ENCODE peak calls at places on chromosome 1, in five cellular contexts. K, C, L, F and M are unnamed samples.

GRCh38 chr1:89791064-89791721 is 29.6 kb upstream of the LRRC8D start:
- DNase-seq in F (no peak), C (no peak), L (no peak), K (no peak), M (no peak)

GRCh38 chr1:12620142-12620865 is 2.3 kb upstream of the DHRS3 start:
- DNase-seq in K (no peak), F (no peak), L (peak), C (no peak), M (no peak)

GRCh38 chr1:188343914-188344313 is 1515.2 kb downstream of the PLA2G4A start:
- DNase-seq in L (no peak), K (no peak), F (no peak), C (no peak), M (no peak)

GRCh38 chr1:171487038-171487437 is 1.7 kb downstream of the PRRC2C start:
- DNase-seq in K (no peak), C (no peak), F (no peak), L (no peak), M (no peak)

GRCh38 chr1:151905070-151905442 is 4.3 kb downstream of the THEM4 start:
- DNase-seq in F (no peak), K (no peak), L (peak), C (no peak), M (no peak)

GRCh38 chr1:9294910-9295636 is 2.4 kb downstream of the SPSB1 start:
- DNase-seq in K (no peak), C (no peak), F (no peak), L (no peak), M (no peak)

GRCh38 chr1:87044840-87045239 is 130.4 kb downstream of the HS2ST1 start:
- DNase-seq in L (no peak), F (no peak), K (no peak), C (no peak), M (no peak)

GRCh38 chr1:228321895-228322294 is 84.7 kb downstream of the TRIM11 start:
- DNase-seq in C (no peak), F (no peak), L (no peak), K (no peak), M (no peak)

GRCh38 chr1:224116131-224116530 is 2.2 kb downstream of the FBXO28 start:
- DNase-seq in K (peak), C (no peak), L (peak), F (peak), M (peak)

GRCh38 chr1:205355054-205355453 is 1.7 kb downstream of the KLHDC8A start:
- DNase-seq in F (no peak), L (no peak), C (no peak), K (no peak), M (no peak)

GRCh38 chr1:205356424-205357151 is at the start of gene KLHDC8A:
- DNase-seq in F (no peak), K (no peak), L (no peak), C (no peak), M (no peak)

GRCh38 chr1:205353612-205354011 is 3.1 kb downstream of the KLHDC8A start:
- DNase-seq in F (no peak), K (no peak), C (no peak), L (no peak), M (no peak)

GRCh38 chr1:205351984-205352713 is 4.6 kb downstream of the KLHDC8A start:
- DNase-seq in C (peak), F (peak), K (no peak), L (peak), M (peak)

DNA sequence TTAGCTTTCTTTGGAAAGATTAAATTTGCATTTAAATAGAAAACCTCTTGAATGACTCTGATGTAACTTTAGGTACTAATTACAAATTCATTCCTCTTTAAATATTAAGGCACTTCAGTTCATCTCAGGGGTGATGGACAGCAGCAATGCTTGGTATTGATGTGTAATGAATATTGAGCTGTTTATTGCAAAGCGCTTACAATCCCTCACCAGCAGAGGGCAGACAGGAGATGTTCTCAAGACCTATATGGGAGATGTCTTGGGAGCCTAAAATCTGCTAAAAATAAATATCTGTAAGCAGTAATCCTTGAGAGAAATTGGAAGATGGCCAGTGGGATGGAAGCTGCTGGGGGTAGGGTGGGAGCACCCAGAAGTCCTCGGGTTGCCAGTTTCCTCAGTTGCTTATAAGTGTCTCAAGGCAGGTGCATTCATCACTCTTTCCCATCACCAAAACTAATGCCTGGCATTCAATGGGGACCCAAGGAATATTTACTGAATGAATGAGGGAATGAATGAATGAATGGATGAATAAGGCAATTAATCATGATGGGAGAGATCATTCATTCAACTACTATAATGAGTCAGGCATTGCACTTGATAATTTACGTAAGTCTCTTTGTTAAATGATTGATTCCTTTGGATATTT is 2.3 kb downstream of the KLHDC8A start:
- DNase-seq in C (peak), F (peak), K (peak), L (peak), M (peak)
- TF ChIP-seq TAF1 in C (no peak), F (no peak), K (no peak), L (no peak), M (no peak)

GRCh38 chr1:52580283-52580682 is 21.9 kb upstream of the GPX7 start:
- DNase-seq in F (no peak), K (no peak), C (no peak), L (no peak), M (no peak)

GRCh38 chr1:52572387-52572786 is 19.5 kb upstream of the TUT4 start:
- DNase-seq in C (no peak), K (no peak), L (no peak), F (no peak), M (no peak)

GRCh38 chr1:52574594-52574993 is 21.7 kb upstream of the TUT4 start:
- DNase-seq in L (peak), C (no peak), F (no peak), K (no peak), M (no peak)

GRCh38 chr1:52579415-52579814 is 22.8 kb upstream of the GPX7 start:
- DNase-seq in F (peak), L (no peak), K (no peak), C (no peak), M (no peak)

DNA sequence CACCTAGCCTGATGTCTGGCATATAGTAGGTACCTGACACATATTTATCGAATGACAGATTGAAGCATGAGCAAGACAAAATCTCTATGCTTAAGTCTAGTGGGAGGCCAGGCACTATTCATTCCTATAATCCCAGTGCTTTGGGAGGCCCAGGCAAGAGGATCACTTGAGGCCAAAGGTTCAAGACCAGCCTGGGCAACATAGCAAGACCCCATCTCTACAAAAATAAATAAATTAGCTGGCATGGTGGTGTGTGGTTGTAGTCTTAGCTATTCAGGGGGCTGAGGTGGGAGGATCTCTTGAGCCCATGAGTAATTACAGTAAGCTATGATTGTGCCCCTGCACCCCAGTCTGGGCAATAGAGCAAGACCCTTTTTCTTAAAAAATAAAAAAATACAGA is 23.2 kb upstream of the TUT4 start:
- DNase-seq in L (no peak), F (no peak), K (no peak), C (no peak), M (no peak)
- TF ChIP-seq GABPA in L (no peak), F (no peak), K (no peak), C (no peak), M (no peak)

DNA sequence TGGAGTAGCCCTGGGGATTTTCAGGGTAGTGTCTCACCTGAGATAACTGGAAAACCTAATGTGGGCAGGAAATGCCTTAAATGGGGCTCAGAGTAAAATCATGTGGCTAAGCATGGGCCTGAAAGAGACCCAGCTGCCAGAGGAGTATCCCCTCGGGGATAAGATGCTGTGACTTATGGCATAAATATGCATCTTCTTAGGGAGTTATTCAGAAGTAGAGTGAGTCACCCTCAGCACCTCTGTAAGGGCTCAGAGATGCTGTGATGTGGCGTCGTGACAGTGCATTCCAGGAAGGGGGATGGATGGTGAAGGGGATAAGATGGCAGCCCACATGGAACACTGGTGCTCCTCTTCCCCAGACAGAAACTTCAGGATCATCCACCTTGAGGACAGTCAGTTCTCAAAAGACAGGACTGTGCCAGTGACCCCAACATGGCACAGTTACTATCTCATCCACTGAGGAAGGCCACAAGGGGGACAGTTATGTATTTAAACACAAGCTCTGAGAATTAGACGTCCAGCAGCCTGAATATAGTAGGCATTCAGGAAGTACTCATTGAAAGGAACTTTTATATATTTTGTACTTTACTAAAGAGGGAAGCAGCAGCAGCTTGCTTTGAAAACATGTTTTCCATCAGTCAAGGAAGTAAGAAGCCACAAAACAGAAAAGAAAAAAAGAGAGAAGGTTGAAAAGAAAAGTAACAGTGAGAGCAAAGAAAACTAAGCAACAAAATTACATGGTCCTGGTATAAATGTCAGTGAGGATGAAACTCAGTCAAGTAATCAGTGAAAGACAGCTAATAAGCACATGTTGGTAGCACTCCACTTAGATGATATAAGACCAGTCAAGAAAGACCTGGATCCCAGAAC is 8.3 kb downstream of the IL24 start:
- DNase-seq in F (no peak), K (no peak), L (peak), C (no peak), M (no peak)
- TF ChIP-seq TAF1 in F (no peak), K (no peak), L (no peak), C (no peak), M (no peak)

DNA sequence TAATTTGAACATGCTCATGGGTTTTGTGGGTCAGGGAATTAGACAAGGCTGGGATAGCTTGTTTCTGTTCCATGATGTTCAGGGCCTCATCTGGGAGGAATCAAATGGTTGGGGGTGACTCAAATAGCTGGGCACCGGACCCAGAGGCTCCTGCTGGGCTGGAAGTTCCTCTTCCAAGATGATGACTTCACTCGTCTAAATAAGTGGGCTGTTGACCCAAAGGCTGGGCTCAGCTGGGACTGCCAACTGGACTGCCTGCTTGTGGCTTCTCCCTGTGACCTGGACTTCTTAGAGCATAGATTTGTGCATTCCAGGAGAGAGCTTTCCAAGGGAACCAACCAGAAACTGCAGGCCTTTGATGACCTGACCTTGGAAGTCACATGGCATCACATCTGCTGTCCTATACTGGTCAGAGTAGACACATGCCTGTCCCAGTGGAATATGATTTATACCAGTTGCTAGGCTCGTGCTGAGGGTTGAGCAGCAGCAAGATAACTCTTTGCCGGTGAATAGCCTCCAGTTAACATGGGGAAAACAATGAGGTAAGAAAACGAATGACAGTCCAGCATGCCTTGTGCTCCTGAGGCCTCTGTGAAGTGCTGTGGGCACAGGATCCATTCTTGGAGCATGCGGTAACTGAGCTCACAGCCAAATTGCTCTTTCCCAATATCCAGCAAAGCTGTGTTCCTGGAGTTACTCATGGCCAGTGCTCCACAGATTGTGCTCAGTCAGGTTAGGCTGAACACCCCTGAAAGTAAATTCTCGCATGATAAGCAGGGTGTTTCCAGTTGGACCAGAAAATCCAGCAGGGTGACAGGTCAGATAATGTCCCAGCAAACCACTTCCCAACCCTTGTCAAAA is 272.9 kb upstream of the TMEM51 start:
- DNase-seq in K (no peak), L (no peak), C (no peak), F (no peak), M (no peak)
- TF ChIP-seq GABPA in K (no peak), L (no peak), C (no peak), F (no peak), M (no peak)

GRCh38 chr1:243882276-243882675 is 32.2 kb upstream of the AKT3 start:
- DNase-seq in L (peak), K (no peak), C (no peak), F (no peak), M (no peak)
- TF ChIP-seq TAF1 in L (no peak), K (no peak), C (no peak), F (no peak), M (no peak)

DNA sequence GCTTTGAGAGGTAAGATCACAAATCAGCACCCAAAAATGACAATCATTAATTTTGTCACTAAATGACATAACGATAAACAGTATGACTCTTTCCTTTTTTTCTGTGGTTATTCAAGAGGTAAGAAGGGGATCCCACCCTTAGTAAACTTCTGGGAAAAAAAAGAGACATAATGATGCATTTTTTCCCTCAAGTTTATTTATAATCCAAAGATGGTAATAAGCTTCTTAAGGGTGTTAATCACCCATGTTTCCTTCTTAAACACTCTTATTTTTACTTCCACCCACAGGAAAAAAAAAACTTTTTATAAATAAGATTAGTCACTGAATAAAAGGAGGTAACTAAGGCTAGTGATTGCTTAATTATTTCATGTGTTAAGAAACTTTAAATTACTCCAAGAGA is 24.7 kb downstream of the RGS1 start:
- DNase-seq in C (no peak), L (no peak), F (no peak), K (no peak), M (no peak)
- TF ChIP-seq GABPA in C (no peak), L (no peak), F (no peak), K (no peak), M (no peak)

DNA sequence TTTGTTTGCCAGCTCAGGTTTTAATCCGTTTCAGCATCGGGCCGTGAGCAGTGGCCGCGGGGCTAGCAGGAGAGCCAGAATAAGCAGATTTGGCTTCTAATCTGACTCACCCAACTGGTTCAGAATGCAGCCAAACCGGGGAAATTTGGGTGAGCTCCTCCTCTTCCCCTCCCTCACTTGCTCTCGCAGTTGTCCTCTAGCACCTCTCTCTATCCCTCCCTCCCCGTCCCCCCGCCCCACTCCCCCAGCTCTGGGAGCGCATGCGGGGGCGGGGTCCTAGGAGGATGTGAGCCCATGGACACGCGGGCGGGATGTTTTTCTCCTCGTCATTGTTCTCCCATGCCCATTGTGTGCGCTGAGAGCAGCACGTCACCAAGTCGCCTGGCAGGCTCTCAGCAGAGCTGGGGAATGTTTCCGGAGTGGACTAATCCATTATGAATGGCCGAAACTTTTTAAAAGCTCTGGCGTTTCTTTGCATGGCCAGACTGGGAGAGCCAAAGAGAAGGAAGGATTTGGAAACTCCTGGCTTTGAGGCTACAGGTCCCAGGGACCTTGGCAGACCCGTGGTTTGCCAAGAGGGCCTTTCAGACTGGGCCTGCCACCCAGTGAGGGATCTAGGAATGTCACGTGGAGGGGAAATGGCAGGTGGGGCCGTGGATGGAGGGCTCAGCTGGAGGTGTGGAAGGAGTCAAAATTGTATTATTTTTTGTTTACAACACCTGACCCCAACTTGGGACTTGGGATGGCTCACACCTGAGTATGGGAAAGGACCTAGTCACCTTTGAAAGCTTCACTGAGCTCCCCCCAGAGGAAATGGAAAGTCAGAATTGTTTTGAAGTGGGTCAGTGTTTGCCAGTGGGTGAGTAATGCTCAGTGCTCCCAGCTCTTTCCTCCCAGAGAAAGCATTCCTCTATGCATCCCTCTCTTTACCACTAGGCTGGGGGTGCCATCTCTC is 39.2 kb downstream of the CDK18 start:
- DNase-seq in L (peak), F (peak), C (peak), K (no peak), M (peak)
- TF ChIP-seq TAF1 in L (no peak), F (no peak), C (peak), K (no peak), M (peak)

GRCh38 chr1:19036049-19036546 is 79.6 kb upstream of the IFFO2 start:
- DNase-seq in F (no peak), K (no peak), C (no peak), L (no peak), M (peak)

GRCh38 chr1:19036701-19037605 is 80.5 kb upstream of the IFFO2 start:
- DNase-seq in L (no peak), F (no peak), K (no peak), C (no peak), M (no peak)

GRCh38 chr1:19034721-19035120 is 78.2 kb upstream of the IFFO2 start:
- DNase-seq in L (no peak), K (no peak), C (no peak), F (no peak), M (no peak)

GRCh38 chr1:19033926-19034680 is 77.6 kb upstream of the IFFO2 start:
- DNase-seq in K (no peak), F (no peak), L (no peak), C (no peak), M (no peak)

DNA sequence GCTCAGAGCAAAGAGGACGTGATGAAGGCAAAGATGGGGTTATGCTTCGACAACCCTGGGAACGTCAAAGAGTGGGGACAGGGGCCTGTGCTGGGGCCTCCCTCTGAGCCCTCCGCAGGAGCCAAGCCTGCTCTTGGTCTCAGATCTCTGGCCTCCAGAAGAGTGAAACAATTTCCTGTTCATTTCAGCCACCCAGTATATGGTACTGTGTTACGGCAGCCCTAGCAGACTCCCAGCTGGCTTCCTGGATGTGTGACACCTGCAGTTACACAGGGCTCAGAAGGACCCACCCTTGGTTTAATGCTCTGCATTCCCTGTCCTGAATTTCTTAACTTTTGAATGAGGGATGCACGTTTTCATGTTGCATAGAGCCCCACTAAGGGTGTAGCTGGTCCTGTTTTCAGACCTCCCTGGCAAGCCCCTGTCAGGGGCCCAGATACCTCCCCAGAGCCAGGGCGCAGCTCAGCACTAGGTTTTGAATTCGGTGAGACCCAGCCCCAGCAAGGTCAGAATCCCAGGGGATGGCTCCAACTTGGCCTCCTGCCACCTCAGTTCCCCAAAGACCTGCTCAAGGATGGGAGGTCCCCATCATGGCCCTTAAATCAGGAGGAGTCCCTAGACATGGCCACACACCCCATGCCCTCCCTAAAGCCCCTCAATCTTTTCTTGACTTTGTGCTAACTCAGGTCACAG is 79.0 kb upstream of the IFFO2 start:
- DNase-seq in C (no peak), K (no peak), F (no peak), L (no peak), M (peak)
- TF ChIP-seq GABPA in C (no peak), K (no peak), F (no peak), L (no peak), M (no peak)